ENCODE peak calls at places on chromosome 20, in four cellular contexts. R is HepG2, Y is HEK293T, K is K562. P is an unnamed sample.

GRCh38 chr20:16313917-16314316 is 259.3 kb downstream of the KIF16B start:
- DNase-seq in R (no peak), K (no peak), Y (no peak), P (no peak)

GRCh38 chr20:48804300-48804980 is 23.4 kb downstream of the PREX1 start:
- DNase-seq in K (no peak), R (no peak), Y (no peak), P (no peak)

GRCh38 chr20:4571759-4572531 is 149.8 kb upstream of the PRND start:
- DNase-seq in R (no peak), Y (no peak), K (no peak), P (no peak)

GRCh38 chr20:56715309-56715708 is 86.2 kb downstream of the TFAP2C start:
- DNase-seq in K (no peak), Y (no peak), R (no peak), P (peak; percentile 36)

GRCh38 chr20:31675828-31676533 is 38.3 kb downstream of the COX4I2 start:
- DNase-seq in K (peak; percentile 94), Y (no peak), R (no peak), P (no peak)

GRCh38 chr20:11108102-11108842 is 434.5 kb upstream of the JAG1 start:
- DNase-seq in Y (no peak), K (no peak), R (no peak), P (no peak)

GRCh38 chr20:42018979-42019378 is 400.8 kb upstream of the CHD6 start:
- DNase-seq in Y (no peak), K (peak; percentile 17), R (peak; percentile 22), P (peak; percentile 40)

GRCh38 chr20:60108397-60108796 is 150.2 kb downstream of the CDH26 start:
- DNase-seq in K (no peak), R (no peak), Y (no peak), P (no peak)

GRCh38 chr20:35568645-35569044 is 26.8 kb downstream of the ERGIC3 start:
- DNase-seq in Y (peak; percentile 45), K (peak; percentile 47), R (peak; percentile 78), P (peak; percentile 44)

GRCh38 chr20:16514145-16514544 is 59.1 kb downstream of the KIF16B start:
- DNase-seq in K (no peak), Y (no peak), R (no peak), P (no peak)

GRCh38 chr20:2749951-2750342 is 50.5 kb downstream of the CPXM1 start:
- DNase-seq in R (no peak), K (no peak), Y (no peak), P (no peak)

GRCh38 chr20:48102821-48103635 is 317.7 kb upstream of the SULF2 start:
- DNase-seq in R (no peak), Y (no peak), K (no peak), P (no peak)

GRCh38 chr20:38315290-38315966 is 11.5 kb downstream of the BPI start:
- DNase-seq in Y (no peak), R (no peak), K (no peak), P (no peak)

GRCh38 chr20:14877616-14878015 is 540.2 kb upstream of the FLRT3 start:
- DNase-seq in R (no peak), Y (no peak), K (no peak), P (no peak)

GRCh38 chr20:25600632-25601031 is 15.3 kb upstream of the NINL start:
- DNase-seq in K (no peak), Y (no peak), R (peak; percentile 59), P (no peak)
- TF ChIP-seq ELF4 in K (no peak), Y (no peak), R (no peak), P (no peak)

DNA sequence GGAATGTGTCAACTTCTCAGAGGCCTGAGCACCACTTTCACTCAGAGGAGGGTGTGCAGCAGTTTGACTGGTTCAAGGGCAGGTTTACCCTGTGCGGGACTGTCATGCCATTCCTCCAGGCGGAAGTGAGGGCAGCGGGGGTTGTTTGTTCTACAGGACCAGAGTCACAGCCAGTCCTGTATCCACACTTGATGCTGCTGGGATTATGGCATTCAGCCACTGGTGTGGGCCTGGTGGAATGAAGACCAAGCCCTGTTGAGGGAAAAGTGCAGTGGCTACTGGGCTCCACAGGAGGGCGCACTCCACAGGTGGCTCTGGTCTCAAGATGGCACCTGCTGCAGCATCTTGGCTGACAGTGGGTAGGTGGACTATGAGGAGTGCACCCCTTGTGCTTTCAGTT is 14.8 kb downstream of the SEMG2 start:
- DNase-seq in K (peak; percentile 19), Y (peak; percentile 17), R (no peak), P (peak; percentile 75)
- TF ChIP-seq ELF4 in K (no peak), Y (no peak), R (no peak), P (no peak)

DNA sequence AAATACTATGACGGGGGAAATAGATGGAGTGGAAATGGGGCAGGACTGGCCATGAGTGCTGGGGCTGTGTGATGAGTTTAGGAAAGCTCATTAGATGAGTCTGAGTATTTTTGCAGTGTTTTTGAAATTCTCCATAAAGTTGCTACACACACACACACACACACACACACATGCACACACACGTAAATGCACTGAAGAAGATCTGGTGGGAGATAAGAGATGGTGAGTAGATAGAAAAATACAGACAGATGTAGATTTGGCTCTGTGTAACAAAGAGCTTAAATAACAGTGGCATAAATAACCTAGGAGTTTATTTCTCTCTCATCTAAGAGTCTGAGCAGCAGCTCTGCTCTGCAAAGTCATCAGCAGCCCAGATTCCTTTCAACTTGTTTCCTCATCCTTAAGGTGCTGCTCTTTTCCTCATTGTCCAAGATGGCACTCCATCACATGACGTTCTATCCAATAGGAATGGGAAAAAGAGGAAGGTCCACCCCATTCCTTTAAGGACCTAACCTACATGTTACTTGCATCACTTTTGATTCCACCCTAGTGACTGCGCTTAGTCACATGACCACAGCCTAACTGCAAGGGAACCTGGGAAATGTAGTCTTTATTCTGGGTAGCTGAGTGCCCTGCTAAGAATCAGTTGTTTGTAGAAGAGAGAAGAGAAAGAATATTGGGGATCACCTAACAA is 76.4 kb downstream of the EYA2 start:
- DNase-seq in K (peak; percentile 51), Y (peak; percentile 63), R (peak; percentile 21), P (peak; percentile 42)
- TF ChIP-seq ELF4 in K (no peak), Y (peak; percentile 17), R (no peak), P (no peak)

GRCh38 chr20:50372770-50373088 is 137.5 kb upstream of the PTPN1 start:
- DNase-seq in K (no peak), Y (no peak), R (peak; percentile 80), P (no peak)
- TF ChIP-seq ELF4 in K (no peak), Y (no peak), R (no peak), P (no peak)